ENCODE peak calls at places on chromosome 21, in six cellular contexts. H, Z, T, G, E and N are unnamed samples.

GRCh38 chr21:39048064-39048463 is 135.2 kb downstream of the PSMG1 start:
- DNase-seq in G (peak), Z (no peak), T (peak), E (no peak), H (no peak), N (no peak)

GRCh38 chr21:15421521-15421920 is 308.3 kb upstream of the USP25 start:
- DNase-seq in Z (no peak), G (peak), H (no peak), T (no peak), E (no peak), N (no peak)

GRCh38 chr21:35528109-35529042 is 479.3 kb upstream of the RUNX1 start:
- DNase-seq in Z (peak), E (no peak), H (no peak), G (no peak), T (no peak), N (no peak)

GRCh38 chr21:44296916-44297315 is 2.9 kb upstream of the PFKL start:
- DNase-seq in H (no peak), G (no peak), T (no peak), Z (no peak), E (no peak), N (no peak)

GRCh38 chr21:44700101-44701022 is 3.4 kb downstream of the KRTAP10-12 start:
- DNase-seq in H (no peak), T (no peak), G (no peak), Z (no peak), E (peak), N (no peak)

GRCh38 chr21:46100426-46100825 is 2.5 kb downstream of the COL6A2 start:
- DNase-seq in H (no peak), T (no peak), E (peak), Z (no peak), G (no peak), N (no peak)

GRCh38 chr21:28111151-28111619 is 881.5 kb downstream of the LTN1 start:
- DNase-seq in G (no peak), T (no peak), H (peak), Z (peak), E (no peak), N (peak)

GRCh38 chr21:44063151-44063912 is 43.9 kb upstream of the PWP2 start:
- DNase-seq in T (no peak), H (no peak), Z (no peak), E (no peak), G (no peak), N (no peak)

GRCh38 chr21:45396620-45396995 is 8.4 kb upstream of the COL18A1 start:
- DNase-seq in T (no peak), Z (no peak), G (no peak), H (no peak), E (no peak), N (no peak)

GRCh38 chr21:46191686-46192575 is 7.7 kb upstream of the SPATC1L start:
- DNase-seq in Z (no peak), G (no peak), H (no peak), E (no peak), T (no peak), N (no peak)

GRCh38 chr21:39111928-39112327 is 71.3 kb downstream of the PSMG1 start:
- DNase-seq in H (no peak), T (no peak), G (no peak), Z (no peak), E (no peak), N (no peak)

GRCh38 chr21:45818904-45819285 is 162.7 kb upstream of the COL6A1 start:
- DNase-seq in Z (no peak), E (peak), T (peak), H (no peak), G (peak), N (peak)

GRCh38 chr21:35019631-35020032 is 29.5 kb downstream of the RUNX1 start:
- DNase-seq in Z (no peak), H (no peak), E (no peak), T (peak), G (no peak), N (no peak)

DNA sequence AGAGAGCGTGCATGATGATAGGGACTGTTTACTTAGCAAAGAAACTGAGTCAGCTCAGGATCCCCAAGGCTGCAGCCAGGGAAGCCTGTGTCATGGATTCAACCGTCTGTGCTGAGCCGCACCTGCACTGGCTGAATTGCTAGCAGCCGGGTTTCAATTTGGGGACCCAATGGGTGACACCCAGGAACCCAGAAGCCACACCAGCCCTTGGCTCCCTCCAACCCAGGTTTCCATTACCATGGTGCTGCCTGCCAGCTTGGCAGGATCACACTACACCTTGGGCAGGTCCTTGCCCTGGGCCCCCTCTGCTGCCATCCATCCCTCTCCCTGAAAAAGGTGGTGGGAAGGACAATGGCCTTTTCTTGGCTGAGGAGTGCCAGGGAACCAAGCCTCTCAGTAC is 64.0 kb upstream of the CLDN14 start:
- DNase-seq in H (no peak), Z (no peak), G (no peak), E (no peak), T (no peak), N (no peak)
- TF ChIP-seq CTCF in H (no peak), Z (no peak), G (no peak), E (no peak), T (no peak), N (no peak)

GRCh38 chr21:42276526-42277154 is 38.6 kb downstream of the TFF3 start:
- DNase-seq in H (no peak), G (no peak), Z (no peak), E (no peak), T (no peak), N (no peak)
- TF ChIP-seq CTCF in H (no peak), G (no peak), Z (peak), E (no peak), T (no peak), N (no peak)

GRCh38 chr21:37155216-37155615 is 82.2 kb downstream of the TTC3 start:
- DNase-seq in Z (no peak), G (no peak), H (no peak), E (no peak), T (no peak), N (no peak)
- TF ChIP-seq CTCF in Z (no peak), G (no peak), H (no peak), E (no peak), T (no peak), N (no peak)

DNA sequence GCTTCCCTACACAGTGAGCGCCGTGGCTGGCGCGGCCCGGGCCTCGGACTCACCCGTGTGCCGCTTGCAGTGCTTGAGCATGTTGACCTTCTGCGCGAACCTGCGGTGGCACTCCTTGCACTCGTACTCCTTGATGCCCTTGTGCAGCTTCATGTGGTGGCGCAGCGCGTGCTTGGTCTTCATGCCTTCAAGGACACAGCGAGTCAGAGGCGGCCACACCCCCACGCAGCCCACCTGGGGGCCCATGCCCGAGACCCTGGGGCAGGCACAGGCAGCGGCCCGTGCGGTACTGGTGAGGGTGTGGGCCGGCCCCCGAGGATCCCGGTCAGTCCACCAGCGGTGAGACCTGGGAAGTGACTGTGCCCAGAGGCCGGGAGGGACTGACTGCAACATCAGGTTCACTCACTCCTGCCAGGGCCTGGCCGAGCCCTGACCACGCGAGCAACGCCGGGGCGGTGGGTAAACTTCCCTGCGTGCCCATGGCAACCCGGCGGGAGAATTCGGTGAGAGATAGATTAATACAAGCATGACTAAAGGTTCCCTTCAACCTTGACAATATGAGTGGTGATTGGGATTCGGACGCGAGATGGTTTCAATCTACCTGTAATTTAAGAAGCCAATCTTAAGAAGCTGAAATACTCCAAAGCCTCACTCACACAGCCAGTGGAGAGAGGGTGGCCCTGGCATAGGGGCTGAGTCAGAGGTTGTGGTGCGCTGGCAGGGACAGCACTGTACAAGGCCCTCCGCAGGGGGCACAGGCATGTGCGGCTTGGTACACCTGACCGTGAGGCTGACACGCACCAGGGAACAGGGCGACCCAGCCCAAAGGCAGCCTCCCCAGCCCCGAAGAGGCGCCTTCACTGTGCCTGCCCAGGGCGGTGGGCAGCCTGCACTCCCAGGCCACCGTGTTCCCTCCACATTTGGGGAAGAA is 49.1 kb upstream of the RIPK4 start:
- DNase-seq in G (no peak), H (no peak), E (no peak), T (no peak), Z (no peak), N (no peak)
- TF ChIP-seq CTCF in G (no peak), H (no peak), E (no peak), T (no peak), Z (no peak), N (no peak)

GRCh38 chr21:32135401-32136363 is 143.2 kb downstream of the MIS18A start:
- DNase-seq in E (peak), T (no peak), Z (no peak), G (no peak), H (peak), N (no peak)
- TF ChIP-seq CTCF in E (no peak), T (no peak), Z (peak), G (no peak), H (no peak), N (no peak)

GRCh38 chr21:24369751-24370150 is 1237.5 kb downstream of the MRPL39 start:
- DNase-seq in E (no peak), H (no peak), G (no peak), T (no peak), Z (no peak), N (no peak)
- TF ChIP-seq CTCF in E (no peak), H (no peak), G (no peak), T (no peak), Z (no peak), N (no peak)